ENCODE peak calls at places on chromosomes 6 and 20, in ten cellular contexts. One of them, this sample, is unnamed.
A peak's percentile ranks its signal among the peaks of the same experiment; 100 is the strongest.

GRCh38 chr20:52230406-52230805 is 38.8 kb upstream of the ZFP64 start:
- DNase-seq in OCI-LY7: no peak
- DNase-seq in fibroblast of lung: no peak
- DNase-seq in hepatocyte: peak; percentile 27
- DNase-seq in mesothelial cell of epicardium: no peak
- DNase-seq in right lobe of liver: no peak
- DNase-seq in A549: no peak
- DNase-seq in AG09309: peak; percentile 21
- DNase-seq in A673: peak; percentile 88
- DNase-seq in GM12878: no peak
- DNase-seq in this sample: no peak

GRCh38 chr20:34368547-34368946 is 5.5 kb downstream of the ITCH start:
- DNase-seq in A673: no peak
- DNase-seq in AG09309: no peak
- DNase-seq in OCI-LY7: no peak
- DNase-seq in fibroblast of lung: no peak
- DNase-seq in mesothelial cell of epicardium: no peak
- DNase-seq in GM12878: no peak
- DNase-seq in hepatocyte: peak; percentile 18
- DNase-seq in A549: no peak
- DNase-seq in right lobe of liver: no peak
- DNase-seq in this sample: no peak

GRCh38 chr20:11375966-11376365 is 541.7 kb upstream of the BTBD3 start:
- DNase-seq in GM12878: no peak
- DNase-seq in hepatocyte: no peak
- DNase-seq in right lobe of liver: no peak
- DNase-seq in A673: no peak
- DNase-seq in fibroblast of lung: peak; percentile 35
- DNase-seq in A549: no peak
- DNase-seq in OCI-LY7: no peak
- DNase-seq in AG09309: no peak
- DNase-seq in mesothelial cell of epicardium: no peak
- DNase-seq in this sample: no peak

GRCh38 chr6:24566020-24566752 is 71.4 kb downstream of the ALDH5A1 start:
- DNase-seq in AG09309: no peak
- DNase-seq in OCI-LY7: no peak
- DNase-seq in GM12878: no peak
- DNase-seq in mesothelial cell of epicardium: no peak
- DNase-seq in right lobe of liver: no peak
- DNase-seq in hepatocyte: peak; percentile 19
- DNase-seq in A673: no peak
- DNase-seq in A549: no peak
- DNase-seq in fibroblast of lung: peak; percentile 43
- DNase-seq in this sample: no peak

GRCh38 chr6:113980937-113981554 is 10.1 kb upstream of the HDAC2 start:
- DNase-seq in hepatocyte: peak; percentile 54
- DNase-seq in AG09309: no peak
- DNase-seq in OCI-LY7: peak; percentile 35
- DNase-seq in fibroblast of lung: peak; percentile 38
- DNase-seq in right lobe of liver: no peak
- DNase-seq in GM12878: no peak
- DNase-seq in A549: peak; percentile 21
- DNase-seq in mesothelial cell of epicardium: no peak
- DNase-seq in A673: peak; percentile 52
- DNase-seq in this sample: peak; percentile 20

GRCh38 chr20:49980140-49981008 is 2.4 kb upstream of the SNAI1 start:
- DNase-seq in fibroblast of lung: no peak
- DNase-seq in GM12878: no peak
- DNase-seq in hepatocyte: no peak
- DNase-seq in AG09309: no peak
- DNase-seq in OCI-LY7: no peak
- DNase-seq in mesothelial cell of epicardium: no peak
- DNase-seq in A549: no peak
- DNase-seq in A673: no peak
- DNase-seq in right lobe of liver: no peak
- DNase-seq in this sample: no peak

GRCh38 chr6:90663873-90664272 is 77.0 kb upstream of the MAP3K7 start:
- DNase-seq in AG09309: no peak
- DNase-seq in GM12878: no peak
- DNase-seq in A549: no peak
- DNase-seq in mesothelial cell of epicardium: no peak
- DNase-seq in A673: no peak
- DNase-seq in OCI-LY7: no peak
- DNase-seq in hepatocyte: no peak
- DNase-seq in right lobe of liver: no peak
- DNase-seq in fibroblast of lung: no peak
- DNase-seq in this sample: no peak

GRCh38 chr6:148508401-148509151 is 165.9 kb downstream of the SASH1 start:
- DNase-seq in OCI-LY7: no peak
- DNase-seq in fibroblast of lung: peak; percentile 87
- DNase-seq in GM12878: no peak
- DNase-seq in hepatocyte: peak; percentile 27
- DNase-seq in A549: no peak
- DNase-seq in mesothelial cell of epicardium: no peak
- DNase-seq in right lobe of liver: no peak
- DNase-seq in AG09309: no peak
- DNase-seq in A673: peak; percentile 54
- DNase-seq in this sample: no peak

GRCh38 chr6:14765106-14765505 is 480.8 kb upstream of the JARID2 start:
- DNase-seq in hepatocyte: no peak
- DNase-seq in OCI-LY7: no peak
- DNase-seq in mesothelial cell of epicardium: no peak
- DNase-seq in A673: no peak
- DNase-seq in AG09309: no peak
- DNase-seq in fibroblast of lung: peak; percentile 36
- DNase-seq in A549: no peak
- DNase-seq in GM12878: no peak
- DNase-seq in right lobe of liver: no peak
- DNase-seq in this sample: no peak

GRCh38 chr6:33983109-33983475 is 162.8 kb downstream of the GRM4 start:
- DNase-seq in right lobe of liver: peak; percentile 60
- DNase-seq in GM12878: no peak
- DNase-seq in OCI-LY7: no peak
- DNase-seq in hepatocyte: peak; percentile 31
- DNase-seq in A673: no peak
- DNase-seq in A549: peak; percentile 35
- DNase-seq in mesothelial cell of epicardium: no peak
- DNase-seq in AG09309: no peak
- DNase-seq in fibroblast of lung: no peak
- DNase-seq in this sample: no peak

GRCh38 chr20:32484221-32485125 is 100.7 kb downstream of the NOL4L start:
- DNase-seq in A549: peak; percentile 35
- DNase-seq in GM12878: no peak
- DNase-seq in mesothelial cell of epicardium: peak; percentile 71
- DNase-seq in A673: peak; percentile 21
- DNase-seq in fibroblast of lung: peak; percentile 27
- DNase-seq in AG09309: no peak
- DNase-seq in hepatocyte: peak; percentile 77
- DNase-seq in right lobe of liver: peak; percentile 66
- DNase-seq in OCI-LY7: peak; percentile 25
- DNase-seq in this sample: peak; percentile 49

GRCh38 chr20:56454754-56455153 is 13.7 kb upstream of the RTF2 start:
- DNase-seq in right lobe of liver: peak; percentile 3
- DNase-seq in GM12878: no peak
- DNase-seq in OCI-LY7: no peak
- DNase-seq in hepatocyte: no peak
- DNase-seq in A673: no peak
- DNase-seq in A549: no peak
- DNase-seq in fibroblast of lung: no peak
- DNase-seq in AG09309: no peak
- DNase-seq in mesothelial cell of epicardium: no peak
- DNase-seq in this sample: peak; percentile 70

GRCh38 chr6:132253211-132253610 is 148.1 kb downstream of the MOXD1 start:
- DNase-seq in right lobe of liver: no peak
- DNase-seq in AG09309: no peak
- DNase-seq in hepatocyte: no peak
- DNase-seq in OCI-LY7: no peak
- DNase-seq in A673: no peak
- DNase-seq in fibroblast of lung: no peak
- DNase-seq in GM12878: no peak
- DNase-seq in mesothelial cell of epicardium: no peak
- DNase-seq in A549: no peak
- DNase-seq in this sample: no peak

DNA sequence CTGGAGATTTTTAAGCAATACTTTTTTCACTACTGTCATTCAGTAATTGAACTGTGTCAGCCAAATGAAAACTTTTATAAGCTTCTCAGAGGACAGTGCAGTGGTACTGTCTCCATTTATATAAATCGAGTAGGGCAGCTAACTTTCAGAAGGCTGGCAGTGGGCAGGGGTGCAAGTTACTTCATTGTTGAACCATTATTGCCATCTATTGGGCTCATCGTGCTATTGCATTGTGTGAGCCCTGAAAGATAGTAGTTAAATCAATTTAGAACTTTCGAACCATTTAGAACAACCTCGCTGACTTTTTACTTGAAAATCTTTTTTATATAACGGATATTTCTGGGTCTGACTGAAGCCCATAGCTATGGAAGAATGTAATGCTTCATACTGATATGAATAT is 347.8 kb upstream of the PLCB4 start:
- DNase-seq in fibroblast of lung: peak; percentile 49
- DNase-seq in OCI-LY7: peak; percentile 80
- DNase-seq in A673: peak; percentile 75
- DNase-seq in GM12878: peak; percentile 7
- DNase-seq in hepatocyte: peak; percentile 73
- DNase-seq in right lobe of liver: peak; percentile 55
- DNase-seq in AG09309: no peak
- DNase-seq in mesothelial cell of epicardium: no peak
- DNase-seq in A549: peak; percentile 13
- DNase-seq in this sample: no peak
- TF ChIP-seq CTCF in fibroblast of lung: peak; percentile 79
- TF ChIP-seq CTCF in OCI-LY7: peak; percentile 96
- TF ChIP-seq CTCF in A673: peak; percentile 82
- TF ChIP-seq CTCF in GM12878: peak; percentile 75
- TF ChIP-seq CTCF in hepatocyte: peak; percentile 91
- TF ChIP-seq CTCF in right lobe of liver: peak; percentile 72
- TF ChIP-seq CTCF in AG09309: peak; percentile 73
- TF ChIP-seq CTCF in mesothelial cell of epicardium: peak; percentile 51
- TF ChIP-seq CTCF in A549: peak; percentile 90
- TF ChIP-seq CTCF in this sample: peak; percentile 64

GRCh38 chr20:23200914-23201313 is 114.8 kb upstream of the CD93 start:
- DNase-seq in A549: peak; percentile 43
- DNase-seq in GM12878: no peak
- DNase-seq in mesothelial cell of epicardium: peak; percentile 49
- DNase-seq in AG09309: no peak
- DNase-seq in hepatocyte: peak; percentile 75
- DNase-seq in A673: peak; percentile 24
- DNase-seq in fibroblast of lung: peak; percentile 17
- DNase-seq in OCI-LY7: no peak
- DNase-seq in right lobe of liver: no peak
- DNase-seq in this sample: peak; percentile 34
- TF ChIP-seq CTCF in A549: peak; percentile 54
- TF ChIP-seq CTCF in GM12878: peak; percentile 54
- TF ChIP-seq CTCF in mesothelial cell of epicardium: peak; percentile 51
- TF ChIP-seq CTCF in AG09309: peak; percentile 41
- TF ChIP-seq CTCF in hepatocyte: peak; percentile 44
- TF ChIP-seq CTCF in A673: peak; percentile 14
- TF ChIP-seq CTCF in fibroblast of lung: peak; percentile 28
- TF ChIP-seq CTCF in OCI-LY7: no peak
- TF ChIP-seq CTCF in right lobe of liver: peak; percentile 20
- TF ChIP-seq CTCF in this sample: no peak

GRCh38 chr6:10414766-10415592 is at the start of gene TFAP2A:
- DNase-seq in GM12878: no peak
- DNase-seq in hepatocyte: peak; percentile 63
- DNase-seq in A673: peak; percentile 86
- DNase-seq in AG09309: no peak
- DNase-seq in A549: peak; percentile 59
- DNase-seq in mesothelial cell of epicardium: peak; percentile 67
- DNase-seq in right lobe of liver: no peak
- DNase-seq in fibroblast of lung: peak; percentile 29
- DNase-seq in OCI-LY7: no peak
- DNase-seq in this sample: no peak
- TF ChIP-seq CTCF in GM12878: no peak
- TF ChIP-seq CTCF in hepatocyte: peak; percentile 38
- TF ChIP-seq CTCF in A673: peak; percentile 65
- TF ChIP-seq CTCF in AG09309: peak; percentile 62
- TF ChIP-seq CTCF in A549: peak; percentile 51
- TF ChIP-seq CTCF in mesothelial cell of epicardium: no peak
- TF ChIP-seq CTCF in right lobe of liver: no peak
- TF ChIP-seq CTCF in fibroblast of lung: peak; percentile 36
- TF ChIP-seq CTCF in OCI-LY7: no peak
- TF ChIP-seq CTCF in this sample: no peak

GRCh38 chr20:44319880-44320422 is 8.9 kb upstream of the FITM2 start:
- DNase-seq in GM12878: no peak
- DNase-seq in mesothelial cell of epicardium: no peak
- DNase-seq in AG09309: no peak
- DNase-seq in hepatocyte: no peak
- DNase-seq in right lobe of liver: no peak
- DNase-seq in OCI-LY7: no peak
- DNase-seq in A673: no peak
- DNase-seq in fibroblast of lung: no peak
- DNase-seq in A549: no peak
- DNase-seq in this sample: no peak
- TF ChIP-seq CTCF in GM12878: no peak
- TF ChIP-seq CTCF in mesothelial cell of epicardium: no peak
- TF ChIP-seq CTCF in AG09309: no peak
- TF ChIP-seq CTCF in hepatocyte: no peak
- TF ChIP-seq CTCF in right lobe of liver: no peak
- TF ChIP-seq CTCF in OCI-LY7: no peak
- TF ChIP-seq CTCF in A673: no peak
- TF ChIP-seq CTCF in fibroblast of lung: no peak
- TF ChIP-seq CTCF in A549: no peak
- TF ChIP-seq CTCF in this sample: no peak

DNA sequence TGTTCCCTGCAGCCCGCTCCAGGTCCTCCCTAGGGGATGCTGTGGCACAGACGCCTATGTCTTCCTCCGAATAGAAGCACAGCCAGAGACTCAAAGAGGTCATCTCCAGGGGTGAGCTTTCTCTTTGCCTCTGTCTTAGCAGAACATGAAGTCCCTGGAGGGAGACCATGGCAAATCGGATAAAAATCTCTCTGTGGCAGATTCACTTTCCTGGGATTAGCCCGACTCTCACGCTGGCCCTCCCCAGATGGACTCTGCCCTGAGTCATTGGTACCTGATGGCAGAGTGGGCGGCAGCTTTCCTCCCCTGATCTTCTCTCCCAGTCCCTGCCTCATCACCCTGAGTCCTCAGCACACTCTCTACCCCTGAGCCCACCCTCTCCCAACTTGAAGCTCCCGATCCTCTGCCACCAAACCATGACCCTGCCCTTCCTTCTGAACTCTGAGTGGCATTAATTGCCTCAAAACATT is 58.0 kb upstream of the CCDC167 start:
- DNase-seq in fibroblast of lung: no peak
- DNase-seq in GM12878: no peak
- DNase-seq in right lobe of liver: no peak
- DNase-seq in hepatocyte: no peak
- DNase-seq in A549: no peak
- DNase-seq in OCI-LY7: no peak
- DNase-seq in A673: no peak
- DNase-seq in AG09309: no peak
- DNase-seq in mesothelial cell of epicardium: no peak
- DNase-seq in this sample: no peak
- TF ChIP-seq CTCF in fibroblast of lung: no peak
- TF ChIP-seq CTCF in GM12878: no peak
- TF ChIP-seq CTCF in right lobe of liver: no peak
- TF ChIP-seq CTCF in hepatocyte: no peak
- TF ChIP-seq CTCF in A549: no peak
- TF ChIP-seq CTCF in OCI-LY7: no peak
- TF ChIP-seq CTCF in A673: no peak
- TF ChIP-seq CTCF in AG09309: no peak
- TF ChIP-seq CTCF in mesothelial cell of epicardium: no peak
- TF ChIP-seq CTCF in this sample: no peak

GRCh38 chr6:5163233-5163632 is 78.1 kb downstream of the PPP1R3G start:
- DNase-seq in A549: no peak
- DNase-seq in right lobe of liver: no peak
- DNase-seq in AG09309: no peak
- DNase-seq in GM12878: no peak
- DNase-seq in hepatocyte: no peak
- DNase-seq in fibroblast of lung: no peak
- DNase-seq in A673: no peak
- DNase-seq in mesothelial cell of epicardium: no peak
- DNase-seq in OCI-LY7: no peak
- DNase-seq in this sample: no peak
- TF ChIP-seq CTCF in A549: no peak
- TF ChIP-seq CTCF in right lobe of liver: no peak
- TF ChIP-seq CTCF in AG09309: no peak
- TF ChIP-seq CTCF in GM12878: no peak
- TF ChIP-seq CTCF in hepatocyte: no peak
- TF ChIP-seq CTCF in fibroblast of lung: no peak
- TF ChIP-seq CTCF in A673: no peak
- TF ChIP-seq CTCF in mesothelial cell of epicardium: no peak
- TF ChIP-seq CTCF in OCI-LY7: no peak
- TF ChIP-seq CTCF in this sample: no peak

This sample was measured in GM13976.